ENCODE peak calls at places on chromosomes 11 and 22, in four cellular contexts. One of them, this sample, is unnamed.
A peak's percentile ranks its signal among the peaks of the same experiment; 100 is the strongest.

GRCh38 chr11:118171274-118172062 is 5.0 kb downstream of the SCN2B start:
- DNase-seq in IMR-90: peak; percentile 36
- DNase-seq in ovary: peak; percentile 77
- DNase-seq in A549: peak; percentile 37
- DNase-seq in this sample: peak; percentile 58

GRCh38 chr11:65381721-65382035 is 768 bp downstream of the SLC25A45 start:
- DNase-seq in ovary: no peak
- DNase-seq in A549: no peak
- DNase-seq in IMR-90: no peak
- DNase-seq in this sample: no peak

GRCh38 chr11:16148301-16148787 is 208.0 kb downstream of the SOX6 start:
- DNase-seq in A549: no peak
- DNase-seq in ovary: no peak
- DNase-seq in IMR-90: no peak
- DNase-seq in this sample: no peak

GRCh38 chr11:5684627-5685362 is at the start of gene TRIM5:
- DNase-seq in A549: peak; percentile 94
- DNase-seq in IMR-90: peak; percentile 99
- DNase-seq in ovary: peak; percentile 86
- DNase-seq in this sample: peak; percentile 79

GRCh38 chr11:44931466-44931865 is 19.2 kb downstream of the TP53I11 start:
- DNase-seq in IMR-90: no peak
- DNase-seq in ovary: no peak
- DNase-seq in A549: no peak
- DNase-seq in this sample: no peak

GRCh38 chr22:46043816-46044717 is 67.1 kb upstream of the WNT7B start:
- DNase-seq in ovary: peak; percentile 76
- DNase-seq in A549: no peak
- DNase-seq in IMR-90: no peak
- DNase-seq in this sample: no peak

GRCh38 chr11:67542971-67543370 is 19.7 kb upstream of the CABP2 start:
- DNase-seq in ovary: no peak
- DNase-seq in IMR-90: no peak
- DNase-seq in A549: no peak
- DNase-seq in this sample: no peak

GRCh38 chr22:30267382-30268302 is 991 bp upstream of the OSM start:
- DNase-seq in A549: no peak
- DNase-seq in IMR-90: no peak
- DNase-seq in ovary: no peak
- DNase-seq in this sample: peak; percentile 54

GRCh38 chr22:32911526-32911925 is 110.0 kb downstream of the TIMP3 start:
- DNase-seq in IMR-90: no peak
- DNase-seq in A549: no peak
- DNase-seq in ovary: no peak
- DNase-seq in this sample: no peak

GRCh38 chr11:8917157-8917820 is 6.3 kb downstream of the AKIP1 start:
- DNase-seq in IMR-90: peak; percentile 93
- DNase-seq in ovary: peak; percentile 78
- DNase-seq in A549: no peak
- DNase-seq in this sample: no peak

GRCh38 chr22:42902875-42903510 is 45.9 kb upstream of the ARFGAP3 start:
- DNase-seq in IMR-90: peak; percentile 87
- DNase-seq in ovary: peak; percentile 64
- DNase-seq in A549: no peak
- DNase-seq in this sample: no peak

DNA sequence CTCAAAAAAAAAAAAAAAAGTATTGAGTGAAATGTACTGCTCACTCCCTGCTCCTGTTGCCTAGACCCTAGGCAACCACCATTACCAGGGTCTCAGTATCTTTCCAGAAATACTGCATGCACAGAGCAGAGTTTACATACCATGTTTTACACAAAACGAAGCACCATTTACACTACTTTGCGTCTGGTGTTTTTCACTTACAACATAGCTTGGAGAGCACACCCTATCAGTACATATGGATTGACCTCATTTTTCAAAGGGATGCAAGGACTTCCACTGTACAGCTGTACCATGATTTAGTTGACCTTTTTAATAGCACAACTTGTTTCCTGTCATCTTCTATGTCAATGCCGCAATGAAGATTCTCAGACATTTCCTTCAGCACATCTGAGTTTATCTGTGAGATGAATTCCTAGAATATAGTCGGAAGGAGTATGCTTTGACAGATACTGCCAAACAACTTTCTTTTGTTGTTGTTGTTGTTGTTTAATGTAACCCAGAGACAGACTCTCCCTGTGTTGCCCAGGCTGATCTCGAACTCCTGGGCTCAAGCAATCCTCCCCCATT is 6.2 kb downstream of the MYH9 start:
- DNase-seq in A549: no peak
- DNase-seq in ovary: no peak
- DNase-seq in IMR-90: peak; percentile 7
- DNase-seq in this sample: no peak
- H3K4me1 ChIP-seq in A549: peaks cover 60% of the 10 kb centered on the region
- H3K4me1 ChIP-seq in ovary: peaks cover 10% of the 10 kb centered on the region
- H3K4me1 ChIP-seq in IMR-90: peaks cover 28% of the 10 kb centered on the region
- H3K4me1 ChIP-seq in this sample: peaks cover 70% of the 10 kb centered on the region

GRCh38 chr11:70112017-70112434 is 33.9 kb downstream of the ANO1 start:
- DNase-seq in IMR-90: no peak
- DNase-seq in A549: no peak
- DNase-seq in ovary: no peak
- DNase-seq in this sample: no peak
- H3K4me1 ChIP-seq in IMR-90: peaks cover 18% of the 10 kb centered on the region
- H3K4me1 ChIP-seq in A549: peaks cover 4% of the 10 kb centered on the region
- H3K4me1 ChIP-seq in ovary: no peaks in the 10 kb centered on the region
- H3K4me1 ChIP-seq in this sample: no peaks in the 10 kb centered on the region

GRCh38 chr11:134270250-134270714 is 5.9 kb upstream of the GLB1L3 start:
- DNase-seq in ovary: no peak
- DNase-seq in A549: no peak
- DNase-seq in IMR-90: no peak
- DNase-seq in this sample: no peak
- H3K4me1 ChIP-seq in ovary: no peaks in the 10 kb centered on the region
- H3K4me1 ChIP-seq in A549: peaks cover under 1% of the 10 kb centered on the region
- H3K4me1 ChIP-seq in IMR-90: peaks cover 4% of the 10 kb centered on the region
- H3K4me1 ChIP-seq in this sample: peaks cover 31% of the 10 kb centered on the region

GRCh38 chr11:50073113-50074105 is 40.7 kb downstream of the OR4C45 start:
- DNase-seq in IMR-90: no peak
- DNase-seq in A549: no peak
- DNase-seq in ovary: no peak
- DNase-seq in this sample: no peak

GRCh38 chr11:50078001-50078400 is 45.3 kb downstream of the OR4C45 start:
- DNase-seq in ovary: no peak
- DNase-seq in IMR-90: no peak
- DNase-seq in A549: no peak
- DNase-seq in this sample: no peak

GRCh38 chr11:50074161-50074560 is 41.5 kb downstream of the OR4C45 start:
- DNase-seq in ovary: no peak
- DNase-seq in IMR-90: no peak
- DNase-seq in A549: no peak
- DNase-seq in this sample: no peak

GRCh38 chr11:50077526-50077925 is 44.9 kb downstream of the OR4C45 start:
- DNase-seq in ovary: no peak
- DNase-seq in A549: no peak
- DNase-seq in IMR-90: no peak
- DNase-seq in this sample: no peak

DNA sequence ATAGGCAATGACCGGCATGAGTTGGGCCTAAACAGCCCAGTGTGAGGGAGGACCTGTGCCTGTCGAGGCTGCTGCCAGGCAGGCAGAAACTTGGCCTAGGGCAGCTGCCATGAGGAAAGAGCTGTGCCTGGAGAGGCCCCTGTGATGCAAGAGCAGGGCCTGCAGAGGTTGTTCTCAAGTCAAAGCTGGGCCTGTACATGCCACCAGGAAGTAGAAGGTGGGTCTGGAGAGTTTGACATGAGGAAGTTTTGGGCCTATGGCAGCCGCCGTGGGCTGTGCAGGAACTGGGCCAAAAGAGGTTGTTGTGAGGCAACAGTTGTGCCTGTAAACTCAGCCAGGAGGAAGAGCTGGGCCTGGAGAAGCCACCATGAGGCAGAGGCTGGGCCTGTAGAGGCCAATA is 43.2 kb downstream of the OR4C45 start:
- DNase-seq in A549: no peak
- DNase-seq in IMR-90: no peak
- DNase-seq in ovary: no peak
- DNase-seq in this sample: no peak
- H3K4me1 ChIP-seq in A549: no peaks in the 10 kb centered on the region
- H3K4me1 ChIP-seq in IMR-90: no peaks in the 10 kb centered on the region
- H3K4me1 ChIP-seq in ovary: no peaks in the 10 kb centered on the region
- H3K4me1 ChIP-seq in this sample: no peaks in the 10 kb centered on the region